ENCODE peak calls at places on chromosomes 2 and 18, in nine cellular contexts. Q, H, B, I, D, G, L, M and A are unnamed samples. For H3K27me3, the result is how much of the 10 kb centered on the place peaks cover.

GRCh38 chr2:60526623-60527022 is 26.8 kb downstream of the BCL11A start:
- DNase-seq in Q (peak), H (no peak), B (no peak), I (no peak), D (no peak), G (no peak), L (no peak), M (no peak), A (no peak)

GRCh38 chr18:77086656-77087390 is 45.8 kb downstream of the MBP start:
- DNase-seq in Q (no peak), H (no peak), B (no peak), I (no peak), D (no peak), G (no peak), L (no peak), M (no peak), A (no peak)

GRCh38 chr18:9839806-9840205 is 46.0 kb upstream of the TXNDC2 start:
- DNase-seq in Q (no peak), H (no peak), B (no peak), I (no peak), D (no peak), G (no peak), L (peak), M (peak), A (no peak)

GRCh38 chr2:172376505-172377125 is 50.8 kb upstream of the ITGA6 start:
- DNase-seq in Q (peak), H (no peak), B (no peak), I (no peak), D (no peak), G (no peak), L (no peak), M (no peak), A (no peak)

GRCh38 chr18:824179-824578 is 12.1 kb upstream of the YES1 start:
- DNase-seq in Q (no peak), H (no peak), B (peak), I (no peak), D (no peak), G (no peak), L (no peak), M (no peak), A (no peak)

GRCh38 chr18:75801178-75801577 is 373.7 kb upstream of the SMIM21 start:
- DNase-seq in Q (no peak), H (no peak), B (no peak), I (no peak), D (no peak), G (no peak), L (no peak), M (no peak), A (no peak)

GRCh38 chr2:191617589-191617988 is 60.3 kb upstream of the NABP1 start:
- DNase-seq in Q (no peak), H (peak), B (no peak), I (no peak), D (peak), G (no peak), L (no peak), M (no peak), A (no peak)

GRCh38 chr2:230847883-230848388 is 16.8 kb upstream of the ITM2C start:
- DNase-seq in Q (peak), H (peak), B (peak), I (peak), D (peak), G (peak), L (peak), M (no peak), A (peak)

GRCh38 chr2:38690499-38691420 is 24.8 kb downstream of the GALM start:
- DNase-seq in Q (no peak), H (no peak), B (peak), I (peak), D (no peak), G (no peak), L (peak), M (no peak), A (no peak)

GRCh38 chr2:148614024-148614331 is 30.6 kb upstream of the EPC2 start:
- DNase-seq in Q (no peak), H (no peak), B (no peak), I (no peak), D (no peak), G (no peak), L (peak), M (no peak), A (no peak)

GRCh38 chr18:41875094-41875780 is 79.8 kb upstream of the PIK3C3 start:
- DNase-seq in Q (no peak), H (no peak), B (no peak), I (no peak), D (no peak), G (no peak), L (no peak), M (no peak), A (no peak)

GRCh38 chr2:179579744-179580143 is 281.7 kb downstream of the ZNF385B start:
- DNase-seq in Q (no peak), H (no peak), B (peak), I (no peak), D (no peak), G (no peak), L (no peak), M (no peak), A (no peak)

GRCh38 chr18:64037812-64038414 is 68.0 kb downstream of the SERPINB8 start:
- DNase-seq in Q (no peak), H (no peak), B (peak), I (no peak), D (peak), G (no peak), L (peak), M (no peak), A (no peak)

GRCh38 chr2:54271843-54272600 is 16.0 kb upstream of the TSPYL6 start:
- DNase-seq in Q (no peak), H (no peak), B (no peak), I (no peak), D (no peak), G (no peak), L (no peak), M (no peak), A (no peak)

GRCh38 chr2:212959469-212960117 is 191.8 kb downstream of the IKZF2 start:
- DNase-seq in Q (no peak), H (no peak), B (no peak), I (peak), D (no peak), G (no peak), L (peak), M (no peak), A (no peak)

GRCh38 chr2:232927793-232928563 is 57.9 kb downstream of the SNORC start:
- DNase-seq in Q (no peak), H (no peak), B (no peak), I (no peak), D (no peak), G (no peak), L (no peak), M (no peak), A (no peak)

GRCh38 chr2:17672583-17673317 is 80.9 kb downstream of the SMC6 start:
- DNase-seq in Q (no peak), H (no peak), B (no peak), I (no peak), D (no peak), G (no peak), L (no peak), M (no peak), A (no peak)

GRCh38 chr2:170573660-170574059 is 141.5 kb upstream of the SP5 start:
- DNase-seq in Q (no peak), H (no peak), B (peak), I (no peak), D (no peak), G (no peak), L (no peak), M (no peak), A (no peak)

GRCh38 chr18:59229191-59229590 is 9.2 kb downstream of the GRP start:
- DNase-seq in Q (no peak), H (no peak), B (no peak), I (no peak), D (no peak), G (no peak), L (no peak), M (peak), A (no peak)

GRCh38 chr18:50706199-50706598 is 113.6 kb downstream of the MRO start:
- DNase-seq in Q (peak), H (no peak), B (no peak), I (no peak), D (no peak), G (no peak), L (no peak), M (no peak), A (no peak)

GRCh38 chr2:182655750-182656149 is 60.3 kb upstream of the DNAJC10 start:
- DNase-seq in Q (no peak), H (no peak), B (no peak), I (no peak), D (no peak), G (no peak), L (peak), M (no peak), A (no peak)

GRCh38 chr18:78586596-78586995 is 393.0 kb upstream of the SALL3 start:
- DNase-seq in Q (no peak), H (no peak), B (no peak), I (no peak), D (no peak), G (no peak), L (no peak), M (no peak), A (no peak)

GRCh38 chr2:54558188-54558975 is 102.3 kb downstream of the SPTBN1 start:
- DNase-seq in Q (peak), H (peak), B (peak), I (peak), D (peak), G (peak), L (peak), M (no peak), A (peak)

GRCh38 chr2:145007673-145008263 is 487.8 kb upstream of the ZEB2 start:
- DNase-seq in Q (no peak), H (no peak), B (no peak), I (no peak), D (no peak), G (no peak), L (no peak), M (no peak), A (peak)

GRCh38 chr2:230268606-230269222 is 43.2 kb downstream of the SP140 start:
- DNase-seq in Q (no peak), H (no peak), B (no peak), I (no peak), D (no peak), G (no peak), L (no peak), M (no peak), A (no peak)

GRCh38 chr18:45518770-45519169 is 96.5 kb upstream of the SLC14A2 start:
- DNase-seq in Q (no peak), H (no peak), B (no peak), I (no peak), D (no peak), G (no peak), L (no peak), M (no peak), A (no peak)

GRCh38 chr2:17879137-17879912 is 858 bp downstream of the KCNS3 start:
- DNase-seq in Q (peak), H (no peak), B (no peak), I (peak), D (no peak), G (peak), L (peak), M (no peak), A (peak)

GRCh38 chr2:75560022-75560767 is 544 bp downstream of the EVA1A start:
- DNase-seq in Q (no peak), H (no peak), B (no peak), I (no peak), D (no peak), G (peak), L (peak), M (peak), A (no peak)

GRCh38 chr2:142140434-142140845 is 9.6 kb upstream of the LRP1B start:
- DNase-seq in Q (no peak), H (no peak), B (peak), I (no peak), D (no peak), G (no peak), L (peak), M (no peak), A (no peak)

DNA sequence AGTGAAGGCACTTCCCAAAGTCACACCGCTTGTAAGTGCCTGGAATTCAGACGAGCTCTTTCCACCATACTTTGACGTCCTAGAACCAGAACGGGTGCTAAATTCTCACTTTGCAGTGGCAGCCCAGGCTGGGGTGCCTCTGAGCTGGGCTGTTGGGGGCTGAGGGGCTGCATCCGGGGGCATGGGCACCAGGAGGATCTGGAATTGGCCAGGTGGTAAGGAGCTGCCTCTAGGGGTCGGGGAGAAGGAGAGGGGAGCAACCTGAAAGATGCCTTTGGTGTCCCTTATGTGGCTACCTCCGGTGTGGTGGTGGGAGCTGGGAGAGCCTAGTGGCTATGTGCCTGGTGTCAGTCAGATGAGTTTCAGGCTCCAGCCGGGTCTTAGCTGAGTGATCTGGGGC is 7.1 kb downstream of the ATOH8 start:
- DNase-seq in Q (no peak), H (no peak), B (no peak), I (no peak), D (no peak), G (no peak), L (no peak), M (no peak), A (no peak)
- H3K27me3 ChIP-seq in Q (under half), H (under half), B (under half), I (under half), D (under half), G (under half), L (under half), M (under half), A (under half)

DNA sequence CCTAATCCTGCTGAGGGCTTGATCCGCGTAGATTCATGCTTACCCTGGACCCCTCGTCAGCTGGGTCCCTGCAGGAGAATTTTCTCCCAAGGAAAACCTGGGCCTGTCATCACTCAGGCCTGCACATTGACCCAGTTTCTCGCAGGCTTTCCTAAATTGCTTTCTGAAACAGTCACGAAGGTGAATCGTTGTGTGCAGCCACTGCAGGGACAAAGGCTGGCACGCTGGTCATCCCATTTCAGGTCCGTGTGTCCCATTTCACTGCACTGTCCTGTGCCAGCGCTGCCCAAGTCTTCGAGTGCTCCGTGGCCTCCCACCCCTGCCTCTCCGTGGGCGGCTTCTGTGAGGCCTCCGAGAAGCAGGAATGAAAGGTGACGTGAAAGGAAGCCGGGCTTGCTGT is 62.8 kb upstream of the YWHAQ start:
- DNase-seq in Q (no peak), H (no peak), B (no peak), I (no peak), D (no peak), G (no peak), L (no peak), M (no peak), A (no peak)
- H3K4me3 ChIP-seq in Q (no peak), H (no peak), B (no peak), I (no peak), D (no peak), G (no peak), L (no peak), M (no peak), A (no peak)

DNA sequence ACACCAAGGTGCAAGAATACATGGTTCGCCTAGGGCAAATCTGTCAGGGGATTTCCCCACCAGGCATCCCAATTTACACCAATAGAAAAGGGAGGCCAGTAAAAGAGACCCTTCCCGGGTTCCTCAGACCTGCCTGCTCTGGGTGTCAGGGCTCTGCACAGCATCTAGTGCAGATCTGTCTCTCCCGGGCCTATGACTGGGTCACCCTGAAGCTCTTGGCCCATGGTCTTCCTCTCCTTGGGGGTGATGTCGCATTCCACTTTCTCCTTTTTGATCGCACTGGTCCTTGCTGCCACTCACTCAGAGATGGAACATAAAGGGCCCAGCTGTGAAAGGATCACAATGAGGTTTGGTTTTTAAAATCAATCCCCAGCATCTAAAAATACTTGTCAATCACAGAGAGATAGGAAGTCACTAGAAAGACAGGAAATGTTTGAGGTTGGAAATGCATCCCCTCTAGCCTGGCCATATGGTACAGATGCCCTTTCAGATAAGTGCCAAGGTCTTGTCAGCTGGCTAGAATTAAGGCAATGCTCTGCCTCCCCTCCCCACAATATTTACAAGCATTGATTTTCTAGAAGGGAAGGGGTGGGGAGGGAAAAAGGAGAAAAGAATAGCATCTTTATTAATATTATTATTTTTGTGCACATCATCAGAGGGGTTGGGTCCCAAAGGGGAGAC is 34.9 kb upstream of the AFTPH start:
- DNase-seq in Q (no peak), H (no peak), B (no peak), I (no peak), D (no peak), G (no peak), L (no peak), M (no peak), A (no peak)
- H3K27me3 ChIP-seq in Q (under half), H (under half), B (half or more), I (under half), D (under half), G (under half), L (under half), M (under half), A (under half)

GRCh38 chr2:11377915-11378649 is 33.6 kb upstream of the ROCK2 start:
- DNase-seq in Q (no peak), H (no peak), B (no peak), I (no peak), D (no peak), G (no peak), L (no peak), M (no peak), A (no peak)
- H3K4me3 ChIP-seq in Q (no peak), H (no peak), B (no peak), I (peak), D (no peak), G (peak), L (no peak), M (peak), A (peak)

DNA sequence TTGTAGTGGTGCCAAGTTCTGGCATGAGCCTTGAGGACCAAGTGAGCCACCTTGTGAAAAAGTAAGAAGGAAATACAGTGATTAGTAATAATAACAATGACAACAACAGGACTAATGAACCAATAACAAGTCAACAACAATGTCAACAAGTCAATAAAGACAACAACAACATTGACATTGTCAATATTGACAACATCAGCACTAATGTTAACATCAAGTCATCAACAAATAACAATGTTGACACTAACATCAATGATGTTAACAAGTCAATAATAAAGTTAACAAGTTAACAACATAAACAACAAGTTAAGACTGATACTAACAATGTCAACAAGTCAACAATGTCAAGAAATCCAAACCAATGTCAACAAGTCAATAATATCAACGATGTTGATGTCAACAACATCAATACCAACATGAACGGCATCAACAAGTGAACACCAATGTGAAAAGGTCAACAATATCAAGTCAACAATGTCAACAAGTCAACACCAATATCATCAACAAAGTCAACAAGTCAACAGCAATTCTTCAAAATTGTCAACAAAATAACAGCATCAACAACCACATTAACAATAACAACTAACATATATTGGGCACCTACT is 24.0 kb downstream of the LCT start:
- DNase-seq in Q (no peak), H (no peak), B (no peak), I (no peak), D (no peak), G (no peak), L (no peak), M (no peak), A (no peak)
- H3K27me3 ChIP-seq in Q (under half), H (under half), B (under half), I (under half), D (under half), G (under half), L (under half), M (under half), A (under half)

DNA sequence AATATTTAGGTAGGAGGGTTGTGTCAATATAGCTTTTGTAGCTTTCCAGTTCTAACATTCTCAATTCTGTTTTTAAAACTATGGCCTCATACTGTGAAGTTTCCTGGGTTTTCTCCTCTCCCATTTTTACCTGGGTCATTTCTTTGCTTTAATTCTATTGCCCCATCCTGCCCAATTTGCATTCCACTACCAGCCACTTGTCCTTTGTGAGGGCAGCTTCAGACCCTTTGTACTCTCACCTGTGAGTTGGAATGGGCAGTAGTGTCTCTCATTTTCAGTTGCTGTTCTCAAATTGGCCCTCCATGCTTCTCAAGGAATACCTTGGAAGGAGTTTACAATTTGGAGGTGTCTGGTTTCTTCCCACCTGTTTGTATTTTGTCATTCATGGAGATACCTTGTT is 108.4 kb downstream of the CAMKMT start:
- DNase-seq in Q (no peak), H (no peak), B (no peak), I (no peak), D (no peak), G (no peak), L (no peak), M (no peak), A (no peak)
- H3K4me3 ChIP-seq in Q (no peak), H (no peak), B (no peak), I (no peak), D (no peak), G (no peak), L (no peak), M (no peak), A (no peak)

GRCh38 chr2:218975060-218975777 is 9.8 kb downstream of the FEV start:
- DNase-seq in Q (no peak), H (no peak), B (no peak), I (no peak), D (no peak), G (no peak), L (no peak), M (no peak), A (no peak)
- H3K27me3 ChIP-seq in Q (under half), H (under half), B (under half), I (under half), D (under half), G (half or more), L (under half), M (under half), A (half or more)